ENCODE peak calls at places on chromosomes 5 and 9, in ten cellular contexts. One of them, this sample, is unnamed.

GRCh38 chr9:85431396-85432102 is 310.2 kb downstream of the AGTPBP1 start:
- DNase-seq in fibroblast of mammary gland: peak
- DNase-seq in cardiac muscle cell: no peak
- DNase-seq in fibroblast of pulmonary artery: no peak
- DNase-seq in neuronal stem cell: no peak
- DNase-seq in lower leg skin: no peak
- DNase-seq in HepG2: no peak
- DNase-seq in epithelial cell of proximal tubule: peak
- DNase-seq in Karpas-422: no peak
- DNase-seq in tibial artery: no peak
- DNase-seq in this sample: peak

GRCh38 chr9:5608298-5609254 is 20.3 kb upstream of the RIC1 start:
- DNase-seq in fibroblast of mammary gland: peak
- DNase-seq in cardiac muscle cell: no peak
- DNase-seq in fibroblast of pulmonary artery: peak
- DNase-seq in neuronal stem cell: no peak
- DNase-seq in lower leg skin: no peak
- DNase-seq in HepG2: peak
- DNase-seq in epithelial cell of proximal tubule: no peak
- DNase-seq in Karpas-422: no peak
- DNase-seq in tibial artery: no peak
- DNase-seq in this sample: no peak

GRCh38 chr9:76911971-76912370 is 6.1 kb upstream of the PRUNE2 start:
- DNase-seq in fibroblast of mammary gland: no peak
- DNase-seq in cardiac muscle cell: no peak
- DNase-seq in fibroblast of pulmonary artery: no peak
- DNase-seq in neuronal stem cell: no peak
- DNase-seq in lower leg skin: no peak
- DNase-seq in HepG2: no peak
- DNase-seq in epithelial cell of proximal tubule: no peak
- DNase-seq in Karpas-422: no peak
- DNase-seq in tibial artery: no peak
- DNase-seq in this sample: no peak

GRCh38 chr5:1983401-1983800 is 100.7 kb upstream of the IRX4 start:
- DNase-seq in fibroblast of mammary gland: no peak
- DNase-seq in cardiac muscle cell: no peak
- DNase-seq in fibroblast of pulmonary artery: no peak
- DNase-seq in neuronal stem cell: no peak
- DNase-seq in lower leg skin: peak
- DNase-seq in HepG2: no peak
- DNase-seq in epithelial cell of proximal tubule: no peak
- DNase-seq in Karpas-422: no peak
- DNase-seq in tibial artery: no peak
- DNase-seq in this sample: no peak

GRCh38 chr5:157903117-157903450 is 44.1 kb upstream of the CLINT1 start:
- DNase-seq in fibroblast of mammary gland: no peak
- DNase-seq in cardiac muscle cell: no peak
- DNase-seq in fibroblast of pulmonary artery: no peak
- DNase-seq in neuronal stem cell: no peak
- DNase-seq in lower leg skin: no peak
- DNase-seq in HepG2: no peak
- DNase-seq in epithelial cell of proximal tubule: no peak
- DNase-seq in Karpas-422: no peak
- DNase-seq in tibial artery: no peak
- DNase-seq in this sample: no peak

GRCh38 chr9:124202447-124202971 is 55.2 kb upstream of the NEK6 start:
- DNase-seq in fibroblast of mammary gland: no peak
- DNase-seq in cardiac muscle cell: peak
- DNase-seq in fibroblast of pulmonary artery: peak
- DNase-seq in neuronal stem cell: no peak
- DNase-seq in lower leg skin: peak
- DNase-seq in HepG2: no peak
- DNase-seq in epithelial cell of proximal tubule: no peak
- DNase-seq in Karpas-422: peak
- DNase-seq in tibial artery: no peak
- DNase-seq in this sample: no peak

GRCh38 chr5:107293551-107293950 is 377.2 kb downstream of the EFNA5 start:
- DNase-seq in fibroblast of mammary gland: no peak
- DNase-seq in cardiac muscle cell: no peak
- DNase-seq in fibroblast of pulmonary artery: no peak
- DNase-seq in neuronal stem cell: no peak
- DNase-seq in lower leg skin: no peak
- DNase-seq in HepG2: no peak
- DNase-seq in epithelial cell of proximal tubule: no peak
- DNase-seq in Karpas-422: no peak
- DNase-seq in tibial artery: no peak
- DNase-seq in this sample: no peak

GRCh38 chr9:37037744-37038640 is 3.9 kb upstream of the PAX5 start:
- DNase-seq in fibroblast of mammary gland: no peak
- DNase-seq in cardiac muscle cell: no peak
- DNase-seq in fibroblast of pulmonary artery: no peak
- DNase-seq in neuronal stem cell: no peak
- DNase-seq in lower leg skin: no peak
- DNase-seq in HepG2: no peak
- DNase-seq in epithelial cell of proximal tubule: no peak
- DNase-seq in Karpas-422: no peak
- DNase-seq in tibial artery: no peak
- DNase-seq in this sample: no peak

GRCh38 chr9:83431470-83432060 is 106.6 kb downstream of the FRMD3 start:
- DNase-seq in fibroblast of mammary gland: no peak
- DNase-seq in cardiac muscle cell: no peak
- DNase-seq in fibroblast of pulmonary artery: no peak
- DNase-seq in neuronal stem cell: no peak
- DNase-seq in lower leg skin: no peak
- DNase-seq in HepG2: peak
- DNase-seq in epithelial cell of proximal tubule: no peak
- DNase-seq in Karpas-422: no peak
- DNase-seq in tibial artery: peak
- DNase-seq in this sample: no peak

GRCh38 chr5:143066556-143067281 is 296.5 kb downstream of the ARHGAP26 start:
- DNase-seq in fibroblast of mammary gland: peak
- DNase-seq in cardiac muscle cell: no peak
- DNase-seq in fibroblast of pulmonary artery: no peak
- DNase-seq in neuronal stem cell: no peak
- DNase-seq in lower leg skin: no peak
- DNase-seq in HepG2: no peak
- DNase-seq in epithelial cell of proximal tubule: no peak
- DNase-seq in Karpas-422: peak
- DNase-seq in tibial artery: no peak
- DNase-seq in this sample: no peak

GRCh38 chr5:171623551-171624097 is 162.0 kb upstream of the SMIM23 start:
- DNase-seq in fibroblast of mammary gland: no peak
- DNase-seq in cardiac muscle cell: peak
- DNase-seq in fibroblast of pulmonary artery: no peak
- DNase-seq in neuronal stem cell: peak
- DNase-seq in lower leg skin: no peak
- DNase-seq in HepG2: peak
- DNase-seq in epithelial cell of proximal tubule: no peak
- DNase-seq in Karpas-422: no peak
- DNase-seq in tibial artery: no peak
- DNase-seq in this sample: no peak

GRCh38 chr5:80193421-80193820 is 62.4 kb downstream of the SERINC5 start:
- DNase-seq in fibroblast of mammary gland: no peak
- DNase-seq in cardiac muscle cell: no peak
- DNase-seq in fibroblast of pulmonary artery: no peak
- DNase-seq in neuronal stem cell: no peak
- DNase-seq in lower leg skin: no peak
- DNase-seq in HepG2: no peak
- DNase-seq in epithelial cell of proximal tubule: no peak
- DNase-seq in Karpas-422: no peak
- DNase-seq in tibial artery: no peak
- DNase-seq in this sample: no peak

GRCh38 chr5:80190960-80191359 is 64.9 kb downstream of the SERINC5 start:
- DNase-seq in fibroblast of mammary gland: no peak
- DNase-seq in cardiac muscle cell: no peak
- DNase-seq in fibroblast of pulmonary artery: no peak
- DNase-seq in neuronal stem cell: no peak
- DNase-seq in lower leg skin: no peak
- DNase-seq in HepG2: no peak
- DNase-seq in epithelial cell of proximal tubule: no peak
- DNase-seq in Karpas-422: no peak
- DNase-seq in tibial artery: no peak
- DNase-seq in this sample: no peak

GRCh38 chr5:80191991-80192398 is 63.9 kb downstream of the SERINC5 start:
- DNase-seq in fibroblast of mammary gland: no peak
- DNase-seq in cardiac muscle cell: peak
- DNase-seq in fibroblast of pulmonary artery: no peak
- DNase-seq in neuronal stem cell: no peak
- DNase-seq in lower leg skin: no peak
- DNase-seq in HepG2: no peak
- DNase-seq in epithelial cell of proximal tubule: no peak
- DNase-seq in Karpas-422: no peak
- DNase-seq in tibial artery: no peak
- DNase-seq in this sample: no peak

GRCh38 chr5:80191397-80191796 is 64.5 kb downstream of the SERINC5 start:
- DNase-seq in fibroblast of mammary gland: no peak
- DNase-seq in cardiac muscle cell: no peak
- DNase-seq in fibroblast of pulmonary artery: no peak
- DNase-seq in neuronal stem cell: no peak
- DNase-seq in lower leg skin: no peak
- DNase-seq in HepG2: no peak
- DNase-seq in epithelial cell of proximal tubule: no peak
- DNase-seq in Karpas-422: no peak
- DNase-seq in tibial artery: no peak
- DNase-seq in this sample: no peak

GRCh38 chr5:80192507-80193241 is 63.2 kb downstream of the SERINC5 start:
- DNase-seq in fibroblast of mammary gland: no peak
- DNase-seq in cardiac muscle cell: peak
- DNase-seq in fibroblast of pulmonary artery: no peak
- DNase-seq in neuronal stem cell: no peak
- DNase-seq in lower leg skin: no peak
- DNase-seq in HepG2: peak
- DNase-seq in epithelial cell of proximal tubule: no peak
- DNase-seq in Karpas-422: no peak
- DNase-seq in tibial artery: no peak
- DNase-seq in this sample: no peak
- H3K4me3 ChIP-seq in fibroblast of mammary gland: no peak
- H3K4me3 ChIP-seq in cardiac muscle cell: no peak
- H3K4me3 ChIP-seq in fibroblast of pulmonary artery: no peak
- H3K4me3 ChIP-seq in neuronal stem cell: no peak
- H3K4me3 ChIP-seq in lower leg skin: no peak
- H3K4me3 ChIP-seq in HepG2: no peak
- H3K4me3 ChIP-seq in epithelial cell of proximal tubule: no peak
- H3K4me3 ChIP-seq in Karpas-422: no peak
- H3K4me3 ChIP-seq in tibial artery: no peak
- H3K4me3 ChIP-seq in this sample: no peak

DNA sequence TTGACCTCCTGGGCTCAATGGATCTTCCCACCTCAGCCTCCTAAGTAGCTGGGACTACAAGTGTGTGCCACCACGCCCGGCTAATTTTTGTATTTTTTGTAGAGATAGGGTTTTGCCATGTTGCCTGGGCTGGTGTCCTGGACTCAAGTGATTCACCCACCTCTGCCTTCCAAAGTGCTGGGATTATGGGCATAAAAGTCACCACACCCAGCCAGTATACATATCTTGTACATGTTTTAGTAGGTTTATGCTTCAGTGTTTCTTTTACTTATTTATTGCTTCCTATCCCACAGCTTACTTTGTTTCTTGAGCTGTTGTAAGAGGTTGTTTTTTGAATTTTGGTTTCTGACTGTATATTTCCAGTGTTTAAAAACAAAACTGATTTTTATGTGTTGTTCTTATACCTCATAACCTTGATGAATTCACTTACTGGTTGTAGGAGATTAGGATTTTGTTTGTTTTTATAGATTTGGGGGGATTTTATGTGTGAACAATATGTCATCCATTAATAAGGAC is 12.9 kb downstream of the FBXW5 start:
- DNase-seq in fibroblast of mammary gland: no peak
- DNase-seq in cardiac muscle cell: no peak
- DNase-seq in fibroblast of pulmonary artery: no peak
- DNase-seq in neuronal stem cell: no peak
- DNase-seq in lower leg skin: no peak
- DNase-seq in HepG2: no peak
- DNase-seq in epithelial cell of proximal tubule: no peak
- DNase-seq in Karpas-422: no peak
- DNase-seq in tibial artery: no peak
- DNase-seq in this sample: no peak
- H3K4me3 ChIP-seq in fibroblast of mammary gland: no peak
- H3K4me3 ChIP-seq in cardiac muscle cell: no peak
- H3K4me3 ChIP-seq in fibroblast of pulmonary artery: no peak
- H3K4me3 ChIP-seq in neuronal stem cell: no peak
- H3K4me3 ChIP-seq in lower leg skin: no peak
- H3K4me3 ChIP-seq in HepG2: no peak
- H3K4me3 ChIP-seq in epithelial cell of proximal tubule: no peak
- H3K4me3 ChIP-seq in Karpas-422: no peak
- H3K4me3 ChIP-seq in tibial artery: no peak
- H3K4me3 ChIP-seq in this sample: no peak

GRCh38 chr5:148376198-148376597 is 7.6 kb upstream of the FBXO38 start:
- DNase-seq in fibroblast of mammary gland: no peak
- DNase-seq in cardiac muscle cell: no peak
- DNase-seq in fibroblast of pulmonary artery: no peak
- DNase-seq in neuronal stem cell: no peak
- DNase-seq in lower leg skin: no peak
- DNase-seq in HepG2: no peak
- DNase-seq in epithelial cell of proximal tubule: no peak
- DNase-seq in Karpas-422: no peak
- DNase-seq in tibial artery: no peak
- DNase-seq in this sample: no peak
- H3K4me3 ChIP-seq in fibroblast of mammary gland: no peak
- H3K4me3 ChIP-seq in cardiac muscle cell: no peak
- H3K4me3 ChIP-seq in fibroblast of pulmonary artery: no peak
- H3K4me3 ChIP-seq in neuronal stem cell: no peak
- H3K4me3 ChIP-seq in lower leg skin: no peak
- H3K4me3 ChIP-seq in HepG2: no peak
- H3K4me3 ChIP-seq in epithelial cell of proximal tubule: no peak
- H3K4me3 ChIP-seq in Karpas-422: no peak
- H3K4me3 ChIP-seq in tibial artery: no peak
- H3K4me3 ChIP-seq in this sample: no peak

GRCh38 chr5:89374818-89375521 is 492.0 kb upstream of the MEF2C start:
- DNase-seq in fibroblast of mammary gland: no peak
- DNase-seq in cardiac muscle cell: no peak
- DNase-seq in fibroblast of pulmonary artery: no peak
- DNase-seq in neuronal stem cell: no peak
- DNase-seq in lower leg skin: no peak
- DNase-seq in HepG2: no peak
- DNase-seq in epithelial cell of proximal tubule: no peak
- DNase-seq in Karpas-422: no peak
- DNase-seq in tibial artery: no peak
- DNase-seq in this sample: no peak

GRCh38 chr5:89374144-89374784 is 491.3 kb upstream of the MEF2C start:
- DNase-seq in fibroblast of mammary gland: no peak
- DNase-seq in cardiac muscle cell: no peak
- DNase-seq in fibroblast of pulmonary artery: no peak
- DNase-seq in neuronal stem cell: no peak
- DNase-seq in lower leg skin: no peak
- DNase-seq in HepG2: no peak
- DNase-seq in epithelial cell of proximal tubule: no peak
- DNase-seq in Karpas-422: no peak
- DNase-seq in tibial artery: no peak
- DNase-seq in this sample: no peak

GRCh38 chr5:89372176-89372575 is 489.2 kb upstream of the MEF2C start:
- DNase-seq in fibroblast of mammary gland: peak
- DNase-seq in cardiac muscle cell: no peak
- DNase-seq in fibroblast of pulmonary artery: no peak
- DNase-seq in neuronal stem cell: no peak
- DNase-seq in lower leg skin: no peak
- DNase-seq in HepG2: no peak
- DNase-seq in epithelial cell of proximal tubule: no peak
- DNase-seq in Karpas-422: no peak
- DNase-seq in tibial artery: no peak
- DNase-seq in this sample: no peak

GRCh38 chr5:89380635-89381034 is 497.7 kb upstream of the MEF2C start:
- DNase-seq in fibroblast of mammary gland: no peak
- DNase-seq in cardiac muscle cell: no peak
- DNase-seq in fibroblast of pulmonary artery: no peak
- DNase-seq in neuronal stem cell: no peak
- DNase-seq in lower leg skin: no peak
- DNase-seq in HepG2: no peak
- DNase-seq in epithelial cell of proximal tubule: no peak
- DNase-seq in Karpas-422: no peak
- DNase-seq in tibial artery: no peak
- DNase-seq in this sample: no peak

GRCh38 chr5:89377752-89378455 is 494.9 kb upstream of the MEF2C start:
- DNase-seq in fibroblast of mammary gland: peak
- DNase-seq in cardiac muscle cell: peak
- DNase-seq in fibroblast of pulmonary artery: peak
- DNase-seq in neuronal stem cell: no peak
- DNase-seq in lower leg skin: no peak
- DNase-seq in HepG2: no peak
- DNase-seq in epithelial cell of proximal tubule: no peak
- DNase-seq in Karpas-422: no peak
- DNase-seq in tibial artery: no peak
- DNase-seq in this sample: no peak
- H3K4me3 ChIP-seq in fibroblast of mammary gland: no peak
- H3K4me3 ChIP-seq in cardiac muscle cell: no peak
- H3K4me3 ChIP-seq in fibroblast of pulmonary artery: no peak
- H3K4me3 ChIP-seq in neuronal stem cell: no peak
- H3K4me3 ChIP-seq in lower leg skin: no peak
- H3K4me3 ChIP-seq in HepG2: no peak
- H3K4me3 ChIP-seq in epithelial cell of proximal tubule: no peak
- H3K4me3 ChIP-seq in Karpas-422: no peak
- H3K4me3 ChIP-seq in tibial artery: no peak
- H3K4me3 ChIP-seq in this sample: no peak